ENCODE peak calls at places on chromosomes 12 and 14, in five cellular contexts. I is ovary, V is adipocyte, F is heart left ventricle, P is tibial artery. M is an unnamed sample.

GRCh38 chr12:122158700-122159285 is 15.2 kb downstream of the IL31 start:
- DNase-seq in I (no peak), V (no peak), F (no peak), P (no peak), M (no peak)

GRCh38 chr12:24948452-24948815 is 467 bp downstream of the BCAT1 start:
- DNase-seq in I (no peak), V (peak), F (no peak), P (no peak), M (peak)

GRCh38 chr14:26694521-26694920 is 96.7 kb upstream of the NOVA1 start:
- DNase-seq in I (no peak), V (no peak), F (no peak), P (no peak), M (no peak)

GRCh38 chr12:92438641-92439396 is 264.0 kb upstream of the PLEKHG7 start:
- DNase-seq in I (no peak), V (peak), F (no peak), P (no peak), M (peak)

GRCh38 chr14:33768458-33768830 is 182.4 kb downstream of the EGLN3 start:
- DNase-seq in I (no peak), V (peak), F (no peak), P (no peak), M (peak)

GRCh38 chr12:127629066-127629820 is 637.7 kb upstream of the TMEM132C start:
- DNase-seq in I (no peak), V (peak), F (no peak), P (no peak), M (no peak)

GRCh38 chr12:63958876-63959275 is 114.4 kb downstream of the SRGAP1 start:
- DNase-seq in I (no peak), V (no peak), F (no peak), P (no peak), M (no peak)

GRCh38 chr12:31728289-31728916 is 418 bp downstream of the AMN1 start:
- DNase-seq in I (no peak), V (no peak), F (peak), P (peak), M (no peak)

GRCh38 chr12:32448581-32448980 is 49.2 kb downstream of the FGD4 start:
- DNase-seq in I (no peak), V (no peak), F (no peak), P (no peak), M (peak)

GRCh38 chr14:22888662-22889061 is 5.6 kb downstream of the REM2 start:
- DNase-seq in I (no peak), V (no peak), F (no peak), P (no peak), M (no peak)

GRCh38 chr12:52211716-52212585 is 20.1 kb upstream of the KRT80 start:
- DNase-seq in I (no peak), V (no peak), F (no peak), P (peak), M (no peak)

GRCh38 chr12:569091-569676 is 94.1 kb downstream of the NINJ2 start:
- DNase-seq in I (peak), V (no peak), F (no peak), P (peak), M (no peak)
- H3K4me3 ChIP-seq in I (no peak), V (no peak), F (no peak), P (no peak), M (no peak)

GRCh38 chr12:132187646-132188450 is 43.6 kb downstream of the NOC4L start:
- DNase-seq in I (no peak), V (no peak), F (no peak), P (no peak), M (no peak)
- H3K4me3 ChIP-seq in I (no peak), V (no peak), F (no peak), P (no peak), M (no peak)

GRCh38 chr12:3933074-3933818 is 60.0 kb upstream of the PARP11 start:
- DNase-seq in I (no peak), V (no peak), F (no peak), P (no peak), M (no peak)
- H3K4me3 ChIP-seq in I (no peak), V (no peak), F (no peak), P (no peak), M (no peak)

DNA sequence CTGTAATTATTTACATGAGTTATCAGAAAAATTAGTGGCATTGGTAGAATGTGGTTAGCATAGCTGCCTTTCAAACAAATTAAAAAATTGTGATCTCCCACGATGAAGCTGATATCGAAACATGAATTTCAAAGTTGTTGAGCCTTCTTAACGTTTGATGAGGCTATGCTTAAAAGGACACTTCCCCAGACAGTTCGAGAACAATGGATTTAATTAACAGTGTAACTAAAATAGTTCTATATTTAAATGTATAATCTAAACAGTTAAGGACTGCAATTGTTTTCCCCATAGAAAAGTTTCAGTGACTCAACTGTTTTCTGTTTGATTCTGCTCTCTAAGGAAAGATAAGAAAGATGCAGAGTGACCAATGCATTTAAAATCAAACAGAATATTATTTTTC is 1.6 kb downstream of the CLEC2B start:
- DNase-seq in I (no peak), V (no peak), F (no peak), P (no peak), M (no peak)
- H3K4me3 ChIP-seq in I (peak), V (peak), F (peak), P (peak), M (no peak)

GRCh38 chr12:57130941-57131340 is 2.7 kb downstream of the LRP1 start:
- DNase-seq in I (no peak), V (no peak), F (no peak), P (no peak), M (no peak)
- H3K4me3 ChIP-seq in I (peak), V (peak), F (no peak), P (peak), M (peak)

DNA sequence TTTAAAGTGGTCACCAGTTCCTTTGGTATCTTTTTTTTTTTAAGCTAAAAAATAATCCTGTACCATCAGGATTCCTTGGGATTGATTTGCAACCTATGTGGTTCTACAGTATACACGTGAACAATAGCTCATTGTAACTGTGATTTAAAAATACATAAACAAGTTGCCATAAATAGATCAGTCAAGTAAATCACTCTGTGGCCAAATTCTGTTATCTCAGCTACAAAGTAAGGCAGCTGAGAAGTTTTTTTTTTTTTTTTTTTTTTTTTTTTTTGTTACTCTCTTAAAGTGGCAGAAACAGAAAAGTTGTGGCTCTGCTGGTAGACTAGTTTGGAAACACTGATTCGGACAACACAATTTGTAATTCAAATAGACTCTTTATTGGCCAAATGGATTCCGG is 104.5 kb downstream of the PRICKLE1 start:
- DNase-seq in I (no peak), V (no peak), F (no peak), P (no peak), M (no peak)
- H3K4me3 ChIP-seq in I (no peak), V (no peak), F (peak), P (no peak), M (no peak)

GRCh38 chr14:106530423-106531107 is 1004.2 kb downstream of the TMEM121 start:
- DNase-seq in I (no peak), V (no peak), F (no peak), P (no peak), M (no peak)
- H3K4me3 ChIP-seq in I (no peak), V (no peak), F (no peak), P (no peak), M (no peak)

GRCh38 chr14:103103461-103104388 is 9.2 kb downstream of the EXOC3L4 start:
- DNase-seq in I (no peak), V (peak), F (no peak), P (no peak), M (peak)

GRCh38 chr14:103104654-103105511 is 10.4 kb downstream of the EXOC3L4 start:
- DNase-seq in I (peak), V (peak), F (peak), P (no peak), M (peak)

GRCh38 chr14:103107455-103107854 is 12.9 kb downstream of the EXOC3L4 start:
- DNase-seq in I (no peak), V (no peak), F (no peak), P (no peak), M (no peak)

GRCh38 chr14:103104389-103104653 is 9.8 kb downstream of the EXOC3L4 start:
- DNase-seq in I (no peak), V (no peak), F (no peak), P (no peak), M (no peak)

DNA sequence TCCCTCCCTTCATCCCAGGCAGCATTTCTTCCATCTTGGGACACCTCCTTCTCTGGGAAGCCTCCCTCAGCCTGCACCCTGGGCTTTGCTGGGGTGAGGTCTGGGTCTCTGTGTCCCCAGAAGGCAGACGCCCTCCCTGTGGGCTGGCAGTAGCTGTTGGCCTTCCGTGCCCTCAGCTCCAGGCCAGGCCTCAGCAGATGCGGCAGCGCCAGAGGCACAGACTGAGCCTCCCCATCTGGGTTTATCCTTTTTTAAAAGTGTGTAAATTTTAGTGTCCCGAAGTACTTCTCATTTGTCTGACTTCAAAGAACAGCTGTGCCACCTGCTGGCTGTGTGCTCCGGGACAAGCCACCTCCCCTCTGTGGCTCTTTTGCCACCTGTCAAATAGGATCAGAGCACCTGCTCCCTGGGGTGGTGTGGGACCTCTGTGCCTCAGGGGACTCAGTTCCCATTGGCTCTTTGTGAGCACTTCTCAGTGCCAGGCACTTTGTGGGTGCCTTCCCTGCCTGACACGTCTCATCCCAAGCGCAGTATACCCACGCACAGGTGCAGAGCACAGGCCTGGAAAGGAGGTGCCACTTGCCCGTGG is 11.1 kb downstream of the EXOC3L4 start:
- DNase-seq in I (no peak), V (no peak), F (no peak), P (no peak), M (no peak)
- H3K4me3 ChIP-seq in I (no peak), V (no peak), F (no peak), P (no peak), M (no peak)

GRCh38 chr14:92473261-92473946 is 40.2 kb upstream of the RIN3 start:
- DNase-seq in I (no peak), V (peak), F (no peak), P (peak), M (peak)
- H3K4me3 ChIP-seq in I (no peak), V (peak), F (no peak), P (no peak), M (no peak)